ENCODE peak calls at places on chromosomes 2 and 18, in six cellular contexts. D, Z, J, L, E and K are unnamed samples.

GRCh38 chr2:190663348-190663747 is 14.5 kb downstream of the NAB1 start:
- ATAC-seq in D (no peak), Z (no peak), J (peak), L (no peak), E (no peak), K (no peak)

GRCh38 chr2:55252830-55253229 is 16.2 kb downstream of the MTIF2 start:
- ATAC-seq in D (no peak), Z (no peak), J (no peak), L (no peak), E (no peak), K (no peak)

GRCh38 chr2:105327690-105328089 is 1.8 kb downstream of the TGFBRAP1 start:
- ATAC-seq in D (no peak), Z (no peak), J (no peak), L (no peak), E (no peak), K (no peak)

GRCh38 chr2:143581134-143581533 is 451.9 kb downstream of the ARHGAP15 start:
- ATAC-seq in D (no peak), Z (no peak), J (no peak), L (no peak), E (no peak), K (no peak)

GRCh38 chr2:165793161-165793778 is 777 bp downstream of the GALNT3 start:
- ATAC-seq in D (peak), Z (peak), J (no peak), L (peak), E (peak), K (no peak)

GRCh38 chr2:47165001-47165555 is 10.0 kb upstream of the STPG4 start:
- ATAC-seq in D (no peak), Z (no peak), J (peak), L (no peak), E (no peak), K (no peak)

GRCh38 chr2:134119117-134119671 is 134.7 kb upstream of the MGAT5 start:
- ATAC-seq in D (peak), Z (no peak), J (peak), L (no peak), E (no peak), K (no peak)

GRCh38 chr2:216555274-216555673 is 56.6 kb downstream of the RPL37A start:
- ATAC-seq in D (no peak), Z (no peak), J (peak), L (peak), E (no peak), K (peak)

GRCh38 chr18:79664525-79665125 is 15.0 kb upstream of the CTDP1 start:
- ATAC-seq in D (no peak), Z (no peak), J (no peak), L (peak), E (peak), K (no peak)

GRCh38 chr2:42753188-42753813 is 10.6 kb downstream of the OXER1 start:
- ATAC-seq in D (no peak), Z (peak), J (peak), L (peak), E (no peak), K (no peak)

GRCh38 chr2:26961603-26962184 is 8.7 kb upstream of the MAPRE3 start:
- ATAC-seq in D (peak), Z (peak), J (peak), L (peak), E (peak), K (peak)

GRCh38 chr2:33304032-33304864 is 172.2 kb upstream of the RASGRP3 start:
- ATAC-seq in D (no peak), Z (no peak), J (no peak), L (no peak), E (peak), K (peak)

GRCh38 chr2:46977899-46978298 is 62.3 kb upstream of the MCFD2 start:
- ATAC-seq in D (no peak), Z (no peak), J (peak), L (peak), E (no peak), K (peak)

GRCh38 chr2:200092235-200092634 is 136.9 kb downstream of the MAIP1 start:
- ATAC-seq in D (peak), Z (no peak), J (no peak), L (no peak), E (no peak), K (no peak)

GRCh38 chr2:205139822-205140612 is 542.3 kb upstream of the NRP2 start:
- ATAC-seq in D (peak), Z (peak), J (no peak), L (peak), E (no peak), K (peak)

GRCh38 chr2:182827182-182827879 is 39.1 kb downstream of the FRZB start:
- ATAC-seq in D (no peak), Z (peak), J (no peak), L (no peak), E (no peak), K (no peak)

GRCh38 chr2:233266481-233266880 is 15.0 kb downstream of the ATG16L1 start:
- ATAC-seq in D (no peak), Z (no peak), J (no peak), L (no peak), E (no peak), K (no peak)

DNA sequence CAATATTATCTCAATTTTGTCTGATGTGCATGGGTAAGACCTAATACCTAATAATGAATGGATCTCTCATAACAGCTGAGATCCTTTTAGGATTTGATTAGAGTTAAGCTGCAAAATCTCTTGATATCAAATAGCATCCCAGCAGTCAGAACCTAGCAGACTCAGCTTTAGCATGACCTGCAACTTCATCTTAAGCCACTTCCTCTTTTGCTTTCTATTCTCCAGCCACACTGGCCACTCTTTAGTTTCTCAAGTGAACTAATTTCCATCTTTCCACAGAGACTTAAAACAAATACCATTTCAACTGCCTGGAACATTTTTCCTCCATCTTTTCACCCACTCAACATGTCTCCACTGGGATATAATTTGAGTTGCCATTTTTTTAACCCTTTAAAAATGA is 1251.6 kb upstream of the ZEB2 start:
- ATAC-seq in D (no peak), Z (peak), J (peak), L (no peak), E (no peak), K (no peak)
- H3K27ac ChIP-seq in D (no peak), Z (no peak), J (no peak), L (no peak), E (no peak), K (no peak)

GRCh38 chr18:46253498-46253897 is 149.3 kb downstream of the HAUS1 start:
- ATAC-seq in D (no peak), Z (no peak), J (no peak), L (no peak), E (no peak), K (peak)
- TF ChIP-seq EP300 in D (no peak), Z (no peak), J (no peak), L (no peak), E (no peak), K (no peak)

GRCh38 chr18:21359746-21360145 is 117.7 kb downstream of the GREB1L start:
- ATAC-seq in D (no peak), Z (no peak), J (no peak), L (no peak), E (no peak), K (no peak)
- H3K27ac ChIP-seq in D (no peak), Z (no peak), J (no peak), L (no peak), E (no peak), K (no peak)

GRCh38 chr2:209661286-209661685 is 110.3 kb upstream of the UNC80 start:
- ATAC-seq in D (no peak), Z (no peak), J (no peak), L (no peak), E (no peak), K (no peak)
- TF ChIP-seq EP300 in D (no peak), Z (no peak), J (no peak), L (no peak), E (no peak), K (no peak)

DNA sequence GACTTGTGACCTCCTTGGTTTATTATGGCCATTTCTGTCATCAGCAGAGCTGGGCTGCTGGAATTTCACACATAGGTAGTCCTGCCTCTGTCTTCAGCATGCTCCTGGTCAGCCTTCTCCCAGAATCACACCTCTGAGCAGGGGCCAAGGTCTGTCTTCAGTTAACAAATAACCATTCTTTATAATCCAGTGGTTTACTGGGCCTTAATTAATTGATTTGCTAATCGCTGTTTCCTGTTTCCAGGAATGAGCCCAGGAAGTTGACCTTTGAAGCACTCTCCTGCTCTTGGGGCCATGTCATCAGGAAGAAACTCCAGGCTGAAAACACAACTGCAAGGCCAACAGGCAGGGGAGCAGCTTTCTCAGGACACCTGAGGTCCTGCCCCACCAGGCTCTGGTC is 278.5 kb downstream of the SRBD1 start:
- ATAC-seq in D (peak), Z (no peak), J (no peak), L (no peak), E (no peak), K (no peak)
- H3K27ac ChIP-seq in D (no peak), Z (no peak), J (no peak), L (no peak), E (no peak), K (no peak)

GRCh38 chr18:45276878-45277277 is 338.4 kb upstream of the SLC14A2 start:
- ATAC-seq in D (no peak), Z (no peak), J (no peak), L (no peak), E (no peak), K (no peak)
- TF ChIP-seq EP300 in D (no peak), Z (no peak), J (no peak), L (no peak), E (no peak), K (no peak)

DNA sequence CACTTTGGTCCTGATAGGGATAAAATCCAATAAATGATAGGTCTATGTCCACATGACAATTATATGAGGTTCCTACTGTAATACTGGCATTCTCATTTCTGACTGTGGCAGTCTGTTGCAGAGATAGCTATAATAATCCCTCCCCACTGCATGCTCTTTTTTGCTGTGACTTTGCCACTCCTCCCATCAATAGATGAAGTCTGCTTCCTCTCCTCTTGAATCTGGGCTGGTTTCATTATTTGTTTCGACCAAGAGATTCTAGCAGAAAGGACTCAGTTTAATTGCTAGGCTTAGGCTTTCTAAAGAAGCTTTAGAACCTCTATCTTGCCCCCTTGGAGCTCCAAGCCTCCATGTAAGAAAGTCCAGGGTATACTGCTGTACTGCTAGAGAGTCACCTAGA is 23.3 kb upstream of the CREB1 start:
- ATAC-seq in D (no peak), Z (no peak), J (peak), L (no peak), E (no peak), K (no peak)
- H3K27ac ChIP-seq in D (no peak), Z (no peak), J (no peak), L (no peak), E (no peak), K (peak)